ENCODE peak calls at places on chromosomes 3 and 15, in four cellular contexts. O, P, X and I are unnamed samples.

GRCh38 chr3:72634128-72634527 is 214.1 kb downstream of the SHQ1 start:
- ATAC-seq in O (no peak), P (no peak), X (no peak), I (no peak)

GRCh38 chr15:75904241-75904631 is 558 bp downstream of the FBXO22 start:
- ATAC-seq in O (peak; percentile 74), P (peak; percentile 75), X (peak; percentile 70), I (peak; percentile 29)

GRCh38 chr3:58683001-58683845 is 16.6 kb upstream of the FAM3D start:
- ATAC-seq in O (no peak), P (no peak), X (no peak), I (no peak)

GRCh38 chr15:74375303-74375693 is 7.9 kb upstream of the CYP11A1 start:
- ATAC-seq in O (peak; percentile 47), P (peak; percentile 61), X (peak; percentile 84), I (no peak)

GRCh38 chr3:193982258-193982659 is 153.7 kb upstream of the HES1 start:
- ATAC-seq in O (no peak), P (no peak), X (peak; percentile 69), I (peak; percentile 72)

GRCh38 chr3:42254566-42254965 is 11.4 kb downstream of the CCK start:
- ATAC-seq in O (no peak), P (no peak), X (no peak), I (no peak)

GRCh38 chr3:32951410-32951811 is at the start of gene CCR4:
- ATAC-seq in O (no peak), P (peak; percentile 16), X (no peak), I (no peak)

GRCh38 chr3:24583004-24583403 is 88.4 kb upstream of the THRB start:
- ATAC-seq in O (peak; percentile 63), P (peak; percentile 68), X (no peak), I (no peak)

GRCh38 chr3:135071483-135071882 is 276.4 kb downstream of the EPHB1 start:
- ATAC-seq in O (no peak), P (no peak), X (no peak), I (no peak)

GRCh38 chr3:35389907-35390306 is 249.4 kb upstream of the ARPP21 start:
- ATAC-seq in O (no peak), P (no peak), X (no peak), I (no peak)

GRCh38 chr3:35392187-35392586 is 247.1 kb upstream of the ARPP21 start:
- ATAC-seq in O (no peak), P (no peak), X (no peak), I (no peak)

GRCh38 chr3:35393916-35394315 is 245.4 kb upstream of the ARPP21 start:
- ATAC-seq in O (no peak), P (no peak), X (no peak), I (no peak)

GRCh38 chr3:35394400-35394799 is 244.9 kb upstream of the ARPP21 start:
- ATAC-seq in O (no peak), P (no peak), X (no peak), I (no peak)
- TF ChIP-seq EP300 in O (no peak), P (no peak), X (no peak), I (no peak)

GRCh38 chr15:41506796-41507341 is 6.8 kb downstream of the LTK start:
- ATAC-seq in O (peak; percentile 55), P (peak; percentile 22), X (no peak), I (no peak)
- TF ChIP-seq CTCF in O (peak; percentile 52), P (no peak), X (no peak), I (no peak)

GRCh38 chr3:52144796-52145735 is 9.2 kb downstream of the POC1A start:
- ATAC-seq in O (no peak), P (no peak), X (no peak), I (no peak)
- TF ChIP-seq POLR2A in O (no peak), P (no peak), X (no peak), I (no peak)

GRCh38 chr3:169813757-169814517 is 1.2 kb upstream of the LRRC34 start:
- ATAC-seq in O (peak; percentile 83), P (peak; percentile 60), X (peak; percentile 79), I (no peak)
- TF ChIP-seq EP300 in O (no peak), P (no peak), X (no peak), I (no peak)

GRCh38 chr3:9404680-9405079 is 7.3 kb downstream of the SETD5 start:
- ATAC-seq in O (peak; percentile 48), P (peak; percentile 65), X (no peak), I (no peak)
- TF ChIP-seq CTCF in O (no peak), P (peak; percentile 21), X (no peak), I (no peak)

GRCh38 chr15:29680806-29681485 is 141.3 kb downstream of the TJP1 start:
- ATAC-seq in O (no peak), P (no peak), X (no peak), I (no peak)
- TF ChIP-seq POLR2A in O (no peak), P (no peak), X (no peak), I (no peak)

GRCh38 chr15:84598993-84599392 is 1.8 kb upstream of the ZSCAN2 start:
- ATAC-seq in O (peak; percentile 32), P (peak; percentile 63), X (no peak), I (no peak)

GRCh38 chr15:84600331-84600686 is 500 bp upstream of the ZSCAN2 start:
- ATAC-seq in O (peak; percentile 77), P (peak; percentile 76), X (peak; percentile 93), I (peak; percentile 89)

GRCh38 chr15:84599906-84600305 is 903 bp upstream of the ZSCAN2 start:
- ATAC-seq in O (no peak), P (no peak), X (no peak), I (no peak)

GRCh38 chr15:84601555-84601838 is 688 bp downstream of the ZSCAN2 start:
- ATAC-seq in O (no peak), P (no peak), X (no peak), I (no peak)

DNA sequence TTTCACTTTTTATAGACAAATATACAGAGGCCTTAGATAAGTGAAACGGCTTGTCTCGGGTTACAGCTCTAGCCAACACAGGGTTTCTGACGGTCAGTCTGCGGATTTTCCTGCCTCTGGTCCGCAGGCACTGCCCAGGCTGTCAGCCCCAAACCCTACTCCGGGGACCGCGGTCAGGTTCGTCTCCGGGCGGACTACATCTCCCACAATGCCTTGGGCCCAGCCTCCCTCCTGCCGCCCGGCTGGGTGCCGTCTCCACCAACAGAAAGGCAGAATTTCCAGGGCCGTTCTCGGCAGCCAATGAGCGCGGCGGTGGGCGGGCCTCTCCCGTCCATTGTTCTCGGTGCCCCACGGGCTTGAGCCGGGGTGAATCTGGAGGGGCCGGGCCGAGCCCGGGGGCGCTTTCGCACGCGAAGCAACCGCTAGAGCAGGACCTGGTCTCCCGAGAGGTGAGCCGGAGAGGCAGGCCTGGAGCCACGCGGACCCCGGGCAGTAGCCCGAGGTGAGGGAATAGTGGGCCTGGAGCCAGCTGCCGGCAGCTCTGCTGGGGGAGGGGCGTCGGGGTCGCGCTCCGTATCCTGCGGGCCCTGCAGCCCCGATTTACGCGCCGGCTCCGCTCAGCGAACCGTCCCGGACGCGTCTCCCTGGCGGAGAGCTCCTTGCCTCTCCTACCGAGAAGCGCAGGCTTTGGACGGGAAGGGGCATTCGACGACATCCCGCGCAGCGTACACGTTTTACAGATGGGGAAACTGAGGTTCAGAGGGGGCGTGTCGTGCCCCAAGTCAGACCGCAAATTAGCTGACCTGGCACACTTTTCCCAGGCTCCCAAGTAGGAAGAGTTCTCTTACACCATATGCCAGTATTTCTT is at the start of gene ZSCAN2:
- ATAC-seq in O (peak; percentile 96), P (peak; percentile 99), X (peak; percentile 99), I (peak; percentile 99)
- TF ChIP-seq EP300 in O (no peak), P (no peak), X (no peak), I (no peak)

DNA sequence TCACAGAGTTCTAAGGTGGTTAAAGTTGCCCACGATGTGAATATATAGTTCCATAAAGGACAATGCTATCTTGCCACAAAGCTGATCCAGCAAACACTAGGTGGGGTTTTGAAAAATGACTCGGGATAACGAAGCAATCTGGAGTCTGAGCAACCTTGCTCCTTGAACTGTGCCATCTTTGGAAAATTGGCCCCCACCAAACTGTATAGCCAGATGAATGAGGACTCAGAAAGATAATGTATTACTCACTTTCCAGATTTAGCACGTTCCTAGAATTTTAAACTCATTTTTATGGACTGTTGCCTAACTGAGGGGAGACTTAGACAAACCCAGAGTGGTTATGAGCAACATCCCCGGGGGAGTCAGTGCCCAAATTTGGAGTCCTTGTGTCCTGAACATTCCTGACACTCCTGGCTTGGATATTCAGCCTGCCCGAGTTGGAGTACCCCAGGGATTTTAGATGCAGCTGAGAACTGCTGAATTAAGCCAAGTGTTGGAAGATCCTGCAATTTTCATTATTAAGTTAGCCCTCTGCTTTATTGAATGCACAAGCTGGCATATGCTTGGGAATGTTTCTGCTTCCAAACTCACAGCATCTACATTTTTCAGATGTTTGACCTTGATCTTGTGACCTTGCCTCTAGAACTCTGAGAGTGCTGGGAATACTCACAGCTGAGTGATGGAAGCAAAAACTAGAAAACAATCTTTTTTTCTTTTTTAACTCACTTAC is 8.8 kb upstream of the MAGI1 start:
- ATAC-seq in O (peak; percentile 77), P (no peak), X (no peak), I (no peak)
- TF ChIP-seq CTCF in O (no peak), P (no peak), X (no peak), I (no peak)

GRCh38 chr3:145649368-145649887 is 511.6 kb downstream of the PLOD2 start:
- ATAC-seq in O (peak; percentile 99), P (no peak), X (no peak), I (no peak)
- TF ChIP-seq POLR2A in O (no peak), P (no peak), X (no peak), I (no peak)

GRCh38 chr15:60541784-60542617 is 63.1 kb upstream of the ICE2 start:
- ATAC-seq in O (no peak), P (no peak), X (peak; percentile 49), I (no peak)
- TF ChIP-seq EP300 in O (no peak), P (no peak), X (no peak), I (no peak)